ENCODE peak calls at places on chromosomes 4 and X, in ten cellular contexts. G, T, E, L, Q, D, W, O, C and F are unnamed samples.

GRCh38 chrX:110509778-110510510 is 151.3 kb downstream of the RTL9 start:
- DNase-seq in O (no peak), C (peak), T (no peak), Q (no peak), G (no peak), D (peak), L (peak), W (no peak), E (peak), F (no peak)

GRCh38 chr4:152535236-152535902 is 523 bp downstream of the FBXW7 start:
- DNase-seq in O (no peak), C (no peak), D (no peak), E (no peak), W (no peak), G (no peak), Q (no peak), L (no peak), T (no peak), F (no peak)

GRCh38 chrX:29662759-29663503 is 552.4 kb upstream of the MAGEB2 start:
- DNase-seq in C (peak), E (peak), L (peak), O (no peak), Q (no peak), D (peak), W (no peak), T (no peak), G (no peak), F (no peak)

GRCh38 chrX:22922961-22923360 is 76.8 kb upstream of the DDX53 start:
- DNase-seq in E (peak), D (peak), Q (no peak), O (peak), L (peak), W (no peak), G (no peak), T (no peak), C (peak), F (no peak)

GRCh38 chrX:96770315-96770714 is 85.7 kb downstream of the DIAPH2 start:
- DNase-seq in W (no peak), C (peak), Q (no peak), T (no peak), L (peak), D (peak), G (no peak), E (no peak), O (no peak), F (no peak)

GRCh38 chrX:107894038-107894437 is 68.4 kb downstream of the MID2 start:
- DNase-seq in D (peak), L (peak), E (peak), T (peak), Q (no peak), C (peak), O (peak), W (no peak), G (no peak), F (peak)

GRCh38 chr4:3699678-3700077 is 66.5 kb upstream of the ADRA2C start:
- DNase-seq in C (no peak), O (no peak), D (no peak), Q (peak), L (no peak), T (no peak), G (no peak), E (no peak), W (no peak), F (no peak)

GRCh38 chr4:133638702-133639101 is 489.6 kb downstream of the PCDH10 start:
- DNase-seq in Q (no peak), W (no peak), O (no peak), L (no peak), G (no peak), E (no peak), C (no peak), T (no peak), D (no peak), F (no peak)

GRCh38 chr4:54695359-54696149 is 37.8 kb downstream of the KIT start:
- DNase-seq in E (no peak), L (no peak), O (no peak), Q (no peak), D (no peak), T (no peak), G (no peak), W (no peak), C (no peak), F (no peak)

GRCh38 chrX:40085086-40085551 is 12.6 kb downstream of the BCOR start:
- DNase-seq in O (peak), D (peak), C (peak), W (no peak), G (no peak), L (peak), T (no peak), E (peak), Q (no peak), F (no peak)

GRCh38 chr4:175422331-175422730 is 389.7 kb downstream of the GPM6A start:
- DNase-seq in G (no peak), L (peak), O (no peak), E (no peak), D (peak), Q (no peak), T (no peak), C (no peak), W (no peak), F (no peak)

GRCh38 chr4:101355767-101356702 is 8.7 kb upstream of the PPP3CA start:
- DNase-seq in O (no peak), Q (no peak), T (no peak), E (no peak), L (peak), W (no peak), D (peak), G (no peak), C (peak), F (no peak)

GRCh38 chr4:155544547-155544946 is 122.1 kb upstream of the GUCY1A1 start:
- DNase-seq in G (no peak), E (no peak), C (no peak), D (no peak), O (no peak), Q (no peak), T (no peak), L (peak), W (no peak), F (no peak)

GRCh38 chr4:25085621-25086020 is 54.9 kb upstream of the LGI2 start:
- DNase-seq in T (no peak), O (no peak), W (no peak), D (no peak), G (peak), E (no peak), L (no peak), C (no peak), Q (no peak), F (no peak)

GRCh38 chr4:53702334-53703266 is 111.3 kb upstream of the LNX1 start:
- DNase-seq in G (peak), Q (peak), L (peak), T (no peak), C (peak), D (peak), W (no peak), O (peak), E (peak), F (no peak)

GRCh38 chr4:48331577-48332340 is 9.6 kb upstream of the SLAIN2 start:
- DNase-seq in Q (no peak), T (no peak), O (no peak), C (peak), E (no peak), G (no peak), D (peak), L (peak), W (no peak), F (no peak)

GRCh38 chr4:142579483-142579882 is 266.6 kb downstream of the INPP4B start:
- DNase-seq in D (no peak), W (no peak), L (no peak), O (no peak), Q (no peak), T (no peak), E (no peak), G (no peak), C (no peak), F (no peak)

GRCh38 chr4:164789047-164789446 is 35.1 kb downstream of the SMIM31 start:
- DNase-seq in W (no peak), G (no peak), Q (no peak), E (no peak), D (no peak), O (no peak), C (no peak), T (no peak), L (no peak), F (no peak)

GRCh38 chrX:10015711-10016515 is 48.8 kb downstream of the CLDN34 start:
- DNase-seq in C (peak), T (peak), E (no peak), Q (no peak), L (peak), W (no peak), D (no peak), O (peak), G (peak), F (no peak)

GRCh38 chr4:30746735-30747134 is 26.6 kb downstream of the PCDH7 start:
- DNase-seq in D (no peak), W (no peak), Q (no peak), E (no peak), T (no peak), O (no peak), L (no peak), C (no peak), G (no peak), F (no peak)

GRCh38 chr4:93066746-93067145 is 761.8 kb upstream of the ATOH1 start:
- DNase-seq in T (no peak), L (no peak), E (no peak), C (no peak), D (peak), G (no peak), Q (no peak), O (no peak), W (no peak), F (no peak)

GRCh38 chr4:797066-797465 is 28.9 kb downstream of the CPLX1 start:
- DNase-seq in D (no peak), L (no peak), T (no peak), Q (no peak), C (no peak), E (no peak), G (no peak), O (no peak), W (no peak), F (no peak)